ENCODE peak calls at places on chromosomes 13 and 19, in ten cellular contexts. E is pancreas; G is cardiac muscle cell; H is tibial artery; F is SK-N-SH; T is GM06990; J is mammary epithelial cell; L is Peyer's patch; X is body of pancreas; B is CD8-positive, alpha-beta T cell. C is an unnamed sample. For H3K36me3, the result is how much of the 10 kb centered on the place peaks cover.

GRCh38 chr13:32135655-32136054 is 104.1 kb downstream of the FRY start:
- DNase-seq in F (no peak), L (no peak), B (no peak), H (no peak), G (no peak), T (no peak), X (no peak), E (no peak), J (peak), C (peak)

GRCh38 chr19:4066176-4066606 is 508 bp downstream of the ZBTB7A start:
- DNase-seq in B (peak), G (no peak), F (no peak), H (peak), J (no peak), E (peak), X (peak), L (peak), T (no peak), C (no peak)

GRCh38 chr19:53161123-53161522 is 2.3 kb upstream of the ZNF347 start:
- DNase-seq in B (no peak), F (no peak), X (no peak), L (no peak), J (no peak), G (no peak), T (no peak), E (no peak), H (no peak), C (no peak)

GRCh38 chr19:43527860-43528622 is 1.0 kb upstream of the ETHE1 start:
- DNase-seq in E (no peak), F (no peak), J (peak), L (peak), T (no peak), X (peak), G (no peak), H (peak), B (no peak), C (no peak)

GRCh38 chr13:71866173-71867091 is 572 bp downstream of the DACH1 start:
- DNase-seq in F (peak), T (no peak), L (peak), H (no peak), G (peak), B (no peak), E (peak), X (peak), J (peak), C (no peak)

GRCh38 chr19:28028881-28029280 is 1184.1 kb downstream of the UQCRFS1 start:
- DNase-seq in F (no peak), H (no peak), X (no peak), T (no peak), J (no peak), L (no peak), E (no peak), G (no peak), B (no peak), C (no peak)

GRCh38 chr19:33727331-33728028 is 69.2 kb upstream of the KCTD15 start:
- DNase-seq in E (peak), G (no peak), B (no peak), H (no peak), X (no peak), T (no peak), F (no peak), J (no peak), L (no peak), C (no peak)

GRCh38 chr19:35380450-35381124 is 9.7 kb downstream of the GPR42 start:
- DNase-seq in J (no peak), E (no peak), F (no peak), B (no peak), G (no peak), X (no peak), T (no peak), L (no peak), H (no peak), C (no peak)

GRCh38 chr19:45668342-45668871 is 386 bp downstream of the GIPR start:
- DNase-seq in H (no peak), E (no peak), J (no peak), F (no peak), T (no peak), X (no peak), L (no peak), G (no peak), B (no peak), C (no peak)

GRCh38 chr13:24076124-24076523 is 84.4 kb upstream of the SPATA13 start:
- DNase-seq in E (peak), F (no peak), X (peak), J (no peak), T (no peak), G (no peak), H (no peak), B (no peak), L (peak), C (no peak)

DNA sequence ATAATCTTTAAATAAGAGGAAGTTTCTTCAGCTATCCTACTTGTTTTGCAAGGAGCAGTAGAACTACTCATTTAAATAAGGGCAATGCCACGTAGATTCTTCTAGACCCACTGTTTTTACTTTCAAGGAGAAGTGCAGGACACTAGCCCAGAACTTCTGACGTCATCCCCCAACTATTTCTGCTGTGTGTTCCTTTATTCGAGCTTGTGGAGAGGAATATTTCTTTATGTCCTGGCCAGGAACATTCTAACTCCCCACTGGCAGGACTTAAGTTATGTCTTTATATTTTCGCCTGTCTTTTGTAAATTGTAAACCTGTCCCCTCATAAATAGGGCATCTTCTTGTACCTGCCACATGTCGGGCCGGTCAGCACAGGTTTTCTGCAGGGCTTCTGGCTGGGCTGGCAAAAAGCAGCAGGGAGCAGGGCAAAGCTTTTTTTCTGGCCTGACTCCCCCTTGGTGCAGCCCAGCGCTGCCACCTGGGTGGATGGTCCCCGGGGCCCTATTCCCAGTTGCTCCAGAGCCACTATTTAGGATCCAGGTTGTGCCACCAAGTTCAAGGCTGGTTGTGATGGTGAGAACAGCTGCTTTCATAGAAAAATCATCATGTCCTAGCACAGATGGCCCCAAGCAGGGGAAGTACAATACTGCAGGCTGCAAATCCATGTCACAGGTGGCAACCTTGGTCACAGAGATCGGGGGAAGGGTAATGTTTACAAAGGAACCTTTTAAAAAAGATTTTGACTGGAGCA is 1.8 kb downstream of the MBNL2 start:
- DNase-seq in G (peak), L (peak), F (no peak), H (peak), E (peak), X (peak), B (no peak), T (peak), J (peak), C (peak)
- TF ChIP-seq CTCF in G (peak), L (no peak), F (peak), H (no peak), E (no peak), X (no peak), B (no peak), T (no peak), J (no peak), C (no peak)

DNA sequence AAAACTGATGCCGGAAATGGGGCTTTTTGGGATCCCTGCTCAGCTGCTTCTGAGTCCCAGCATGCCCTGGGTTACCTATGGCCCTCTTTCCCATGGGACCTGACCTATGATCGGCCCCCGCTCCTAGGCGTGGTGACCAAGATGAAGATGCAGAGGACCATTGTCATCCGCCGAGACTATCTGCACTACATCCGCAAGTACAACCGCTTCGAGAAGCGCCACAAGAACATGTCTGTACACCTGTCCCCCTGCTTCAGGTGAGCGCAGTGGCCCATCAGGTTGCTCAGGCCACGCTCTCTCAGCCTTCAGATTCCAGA is 1.5 kb downstream of the RPS11 start:
- DNase-seq in F (no peak), T (no peak), E (no peak), L (no peak), B (no peak), J (no peak), H (no peak), G (no peak), X (no peak), C (no peak)
- H3K4me3 ChIP-seq in F (peak), T (peak), E (peak), L (peak), B (peak), J (peak), H (peak), G (no peak), X (no peak), C (peak)

GRCh38 chr19:2201473-2202148 is 34.5 kb downstream of the PLEKHJ1 start:
- DNase-seq in L (no peak), E (no peak), J (peak), F (no peak), T (no peak), H (no peak), B (no peak), X (no peak), G (no peak), C (peak)
- H3K36me3 ChIP-seq in L (under half), E (under half), J (under half), F (under half), T (under half), H (under half), B (under half), X (under half), G (under half), C (under half)

DNA sequence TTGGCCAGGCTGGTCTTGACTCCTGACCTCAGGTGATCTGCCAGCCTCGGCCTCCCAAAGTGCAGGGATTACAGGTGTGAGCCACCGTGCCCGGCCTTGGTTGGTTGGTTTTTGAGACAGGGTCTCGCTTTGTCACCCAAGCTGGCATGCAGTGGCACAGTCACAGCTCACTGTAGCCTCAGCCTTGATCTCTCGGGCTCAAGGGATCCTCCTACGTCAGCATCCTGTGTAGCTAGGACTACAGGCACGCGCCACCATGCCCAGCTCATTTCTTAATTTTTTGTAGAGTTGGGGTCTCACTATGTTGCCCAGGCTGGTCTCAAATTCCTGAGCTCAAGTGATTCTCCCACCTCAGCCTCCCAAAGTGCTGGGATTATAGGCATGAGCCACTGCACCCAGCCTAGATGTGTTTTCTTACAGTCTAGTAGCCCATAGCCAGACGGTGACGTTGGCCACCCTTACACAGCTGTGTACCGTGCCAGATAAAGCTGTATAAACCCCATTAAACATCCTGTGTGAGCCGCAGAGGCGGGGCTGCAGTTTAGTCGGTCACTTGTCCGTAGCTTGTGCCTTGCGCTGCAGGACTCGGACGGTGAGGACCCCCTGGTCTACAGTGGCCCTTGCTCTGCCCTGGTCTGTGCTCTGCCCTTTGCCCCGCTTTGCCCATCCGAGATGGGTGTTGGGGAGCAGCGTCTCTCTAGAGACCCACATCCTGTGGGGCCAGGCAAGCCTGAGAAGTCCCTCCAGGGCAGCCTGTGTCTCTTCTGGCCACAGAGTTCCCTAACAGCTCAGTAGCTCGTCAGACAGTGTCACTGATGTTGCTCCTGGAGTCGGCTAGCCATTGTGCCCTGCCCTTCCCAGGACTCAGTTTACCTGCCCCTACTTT is 9.8 kb downstream of the IRF3 start:
- DNase-seq in L (no peak), B (no peak), F (no peak), J (no peak), H (no peak), E (no peak), G (no peak), T (no peak), X (no peak), C (no peak)
- TF ChIP-seq CTCF in L (no peak), B (no peak), F (no peak), J (no peak), H (no peak), E (no peak), G (no peak), T (no peak), X (no peak), C (no peak)

C was measured in bronchial epithelial cell.